ENCODE peak calls at places on chromosomes 3 and 15, in nine cellular contexts. One of them, this sample, is unnamed.

GRCh38 chr3:4852780-4853748 is 126.2 kb upstream of the BHLHE40 start:
- DNase-seq in WERI-Rb-1: no peak
- DNase-seq in RWPE1: no peak
- DNase-seq in HTR-8/SVneo: no peak
- DNase-seq in GM12891: no peak
- DNase-seq in AG04450: no peak
- DNase-seq in germinal center: no peak
- DNase-seq in neural crest cell: no peak
- DNase-seq in stimulated activated CD4-positive, alpha-beta T cell treated with anti-CD3 and anti-CD28 coated beads, Interleukin-1b, Interleukin-23, amount 100 ng/mL, for 4 hours: no peak
- DNase-seq in this sample: no peak

GRCh38 chr15:88465633-88466219 is 1.5 kb downstream of the MRPL46 start:
- DNase-seq in WERI-Rb-1: no peak
- DNase-seq in RWPE1: peak
- DNase-seq in HTR-8/SVneo: no peak
- DNase-seq in GM12891: no peak
- DNase-seq in AG04450: no peak
- DNase-seq in germinal center: no peak
- DNase-seq in neural crest cell: no peak
- DNase-seq in stimulated activated CD4-positive, alpha-beta T cell treated with anti-CD3 and anti-CD28 coated beads, Interleukin-1b, Interleukin-23, amount 100 ng/mL, for 4 hours: no peak
- DNase-seq in this sample: peak

GRCh38 chr3:45921158-45922038 is 21.9 kb upstream of the CXCR6 start:
- DNase-seq in WERI-Rb-1: no peak
- DNase-seq in RWPE1: no peak
- DNase-seq in HTR-8/SVneo: no peak
- DNase-seq in GM12891: no peak
- DNase-seq in AG04450: no peak
- DNase-seq in germinal center: no peak
- DNase-seq in neural crest cell: no peak
- DNase-seq in stimulated activated CD4-positive, alpha-beta T cell treated with anti-CD3 and anti-CD28 coated beads, Interleukin-1b, Interleukin-23, amount 100 ng/mL, for 4 hours: no peak
- DNase-seq in this sample: no peak

GRCh38 chr3:103847081-103848062 is 1412.6 kb downstream of the ZPLD1 start:
- DNase-seq in WERI-Rb-1: peak
- DNase-seq in RWPE1: no peak
- DNase-seq in HTR-8/SVneo: no peak
- DNase-seq in GM12891: no peak
- DNase-seq in AG04450: no peak
- DNase-seq in germinal center: no peak
- DNase-seq in neural crest cell: no peak
- DNase-seq in stimulated activated CD4-positive, alpha-beta T cell treated with anti-CD3 and anti-CD28 coated beads, Interleukin-1b, Interleukin-23, amount 100 ng/mL, for 4 hours: no peak
- DNase-seq in this sample: peak

GRCh38 chr3:42681361-42682038 is 3.8 kb upstream of the KLHL40 start:
- DNase-seq in WERI-Rb-1: no peak
- DNase-seq in RWPE1: no peak
- DNase-seq in HTR-8/SVneo: no peak
- DNase-seq in GM12891: no peak
- DNase-seq in AG04450: no peak
- DNase-seq in germinal center: no peak
- DNase-seq in neural crest cell: no peak
- DNase-seq in stimulated activated CD4-positive, alpha-beta T cell treated with anti-CD3 and anti-CD28 coated beads, Interleukin-1b, Interleukin-23, amount 100 ng/mL, for 4 hours: no peak
- DNase-seq in this sample: no peak

GRCh38 chr15:78023081-78023665 is 54.3 kb downstream of the TBC1D2B start:
- DNase-seq in WERI-Rb-1: no peak
- DNase-seq in RWPE1: no peak
- DNase-seq in HTR-8/SVneo: no peak
- DNase-seq in GM12891: no peak
- DNase-seq in AG04450: no peak
- DNase-seq in germinal center: no peak
- DNase-seq in neural crest cell: no peak
- DNase-seq in stimulated activated CD4-positive, alpha-beta T cell treated with anti-CD3 and anti-CD28 coated beads, Interleukin-1b, Interleukin-23, amount 100 ng/mL, for 4 hours: no peak
- DNase-seq in this sample: no peak

GRCh38 chr15:99998661-99999101 is 265.4 kb upstream of the LYSMD4 start:
- DNase-seq in WERI-Rb-1: no peak
- DNase-seq in RWPE1: peak
- DNase-seq in HTR-8/SVneo: peak
- DNase-seq in GM12891: no peak
- DNase-seq in AG04450: no peak
- DNase-seq in germinal center: no peak
- DNase-seq in neural crest cell: no peak
- DNase-seq in stimulated activated CD4-positive, alpha-beta T cell treated with anti-CD3 and anti-CD28 coated beads, Interleukin-1b, Interleukin-23, amount 100 ng/mL, for 4 hours: no peak
- DNase-seq in this sample: no peak

GRCh38 chr3:81445712-81446111 is 315.7 kb downstream of the GBE1 start:
- DNase-seq in WERI-Rb-1: no peak
- DNase-seq in RWPE1: no peak
- DNase-seq in HTR-8/SVneo: no peak
- DNase-seq in GM12891: no peak
- DNase-seq in AG04450: no peak
- DNase-seq in germinal center: no peak
- DNase-seq in neural crest cell: no peak
- DNase-seq in stimulated activated CD4-positive, alpha-beta T cell treated with anti-CD3 and anti-CD28 coated beads, Interleukin-1b, Interleukin-23, amount 100 ng/mL, for 4 hours: no peak
- DNase-seq in this sample: no peak

GRCh38 chr15:27763514-27763913 is 335.6 kb downstream of the OCA2 start:
- DNase-seq in WERI-Rb-1: no peak
- DNase-seq in RWPE1: no peak
- DNase-seq in HTR-8/SVneo: no peak
- DNase-seq in GM12891: no peak
- DNase-seq in AG04450: no peak
- DNase-seq in germinal center: no peak
- DNase-seq in neural crest cell: no peak
- DNase-seq in stimulated activated CD4-positive, alpha-beta T cell treated with anti-CD3 and anti-CD28 coated beads, Interleukin-1b, Interleukin-23, amount 100 ng/mL, for 4 hours: no peak
- DNase-seq in this sample: no peak

GRCh38 chr3:100737334-100737733 is 28.0 kb downstream of the TFG start:
- DNase-seq in WERI-Rb-1: no peak
- DNase-seq in RWPE1: peak
- DNase-seq in HTR-8/SVneo: peak
- DNase-seq in GM12891: no peak
- DNase-seq in AG04450: no peak
- DNase-seq in germinal center: no peak
- DNase-seq in neural crest cell: no peak
- DNase-seq in stimulated activated CD4-positive, alpha-beta T cell treated with anti-CD3 and anti-CD28 coated beads, Interleukin-1b, Interleukin-23, amount 100 ng/mL, for 4 hours: no peak
- DNase-seq in this sample: no peak

GRCh38 chr15:24772709-24773373 is 97.3 kb downstream of the NPAP1 start:
- DNase-seq in WERI-Rb-1: peak
- DNase-seq in RWPE1: peak
- DNase-seq in HTR-8/SVneo: no peak
- DNase-seq in GM12891: peak
- DNase-seq in AG04450: peak
- DNase-seq in germinal center: peak
- DNase-seq in neural crest cell: peak
- DNase-seq in stimulated activated CD4-positive, alpha-beta T cell treated with anti-CD3 and anti-CD28 coated beads, Interleukin-1b, Interleukin-23, amount 100 ng/mL, for 4 hours: peak
- DNase-seq in this sample: peak

GRCh38 chr3:150081084-150081483 is 110.4 kb upstream of the PFN2 start:
- DNase-seq in WERI-Rb-1: no peak
- DNase-seq in RWPE1: peak
- DNase-seq in HTR-8/SVneo: no peak
- DNase-seq in GM12891: no peak
- DNase-seq in AG04450: no peak
- DNase-seq in germinal center: no peak
- DNase-seq in neural crest cell: no peak
- DNase-seq in stimulated activated CD4-positive, alpha-beta T cell treated with anti-CD3 and anti-CD28 coated beads, Interleukin-1b, Interleukin-23, amount 100 ng/mL, for 4 hours: no peak
- DNase-seq in this sample: no peak

This sample was measured in HepG2.